ENCODE peak calls at places on chromosomes 5 and 9, in five cellular contexts. C is IMR-90, I is AG04450, F is heart left ventricle, U is CD14-positive monocyte. Y is an unnamed sample.

GRCh38 chr9:16828335-16829281 is 41.9 kb downstream of the BNC2 start:
- DNase-seq in C (peak), I (no peak), F (peak), U (no peak), Y (peak)

GRCh38 chr5:9653811-9654210 is 23.7 kb upstream of the TAS2R1 start:
- DNase-seq in C (peak), I (peak), F (peak), U (no peak), Y (peak)

GRCh38 chr5:69007726-69008368 is 86.0 kb upstream of the SLC30A5 start:
- DNase-seq in C (peak), I (no peak), F (peak), U (no peak), Y (no peak)

GRCh38 chr5:143980506-143980905 is 168.5 kb downstream of the HMHB1 start:
- DNase-seq in C (no peak), I (no peak), F (no peak), U (no peak), Y (no peak)

GRCh38 chr9:128257086-128257825 is 18.6 kb downstream of the GOLGA2 start:
- DNase-seq in C (no peak), I (no peak), F (no peak), U (no peak), Y (no peak)

GRCh38 chr5:6632324-6632930 is 417 bp downstream of the NSUN2 start:
- DNase-seq in C (no peak), I (no peak), F (no peak), U (no peak), Y (no peak)

GRCh38 chr9:96141666-96142065 is 160.3 kb downstream of the HSD17B3 start:
- DNase-seq in C (peak), I (no peak), F (no peak), U (peak), Y (no peak)

GRCh38 chr9:129851821-129852220 is 16.6 kb downstream of the USP20 start:
- DNase-seq in C (no peak), I (no peak), F (no peak), U (no peak), Y (no peak)

GRCh38 chr5:10505517-10506095 is 58.3 kb upstream of the ANKRD33B start:
- DNase-seq in C (no peak), I (no peak), F (no peak), U (no peak), Y (no peak)

GRCh38 chr9:101999441-101999840 is 261.0 kb upstream of the GRIN3A start:
- DNase-seq in C (no peak), I (no peak), F (no peak), U (no peak), Y (no peak)

GRCh38 chr5:31407921-31408714 is 123.8 kb downstream of the DROSHA start:
- DNase-seq in C (peak), I (no peak), F (no peak), U (no peak), Y (peak)

GRCh38 chr5:156411131-156411727 is 84.3 kb downstream of the SGCD start:
- DNase-seq in C (peak), I (peak), F (no peak), U (no peak), Y (no peak)

GRCh38 chr5:40906351-40906751 is 2.9 kb upstream of the C7 start:
- DNase-seq in C (peak), I (no peak), F (no peak), U (no peak), Y (no peak)

DNA sequence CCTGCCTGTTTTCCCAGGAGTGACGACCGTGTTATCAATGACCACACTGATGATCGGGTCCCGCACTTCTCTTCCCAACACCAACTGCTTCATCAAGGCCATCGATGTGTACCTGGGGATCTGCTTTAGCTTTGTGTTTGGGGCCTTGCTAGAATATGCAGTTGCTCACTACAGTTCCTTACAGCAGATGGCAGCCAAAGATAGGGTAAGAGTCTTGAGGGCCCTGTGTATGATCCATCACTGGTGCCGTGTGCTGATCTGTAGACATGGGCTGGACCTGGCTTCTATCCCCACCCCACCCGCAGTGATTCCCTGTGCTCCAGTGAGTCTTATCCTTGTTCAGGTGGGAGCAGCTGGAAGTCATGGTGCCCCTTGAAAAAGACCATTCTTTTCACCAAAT is 26.0 kb downstream of the GABRP start:
- DNase-seq in C (peak), I (peak), F (no peak), U (no peak), Y (no peak)
- TF ChIP-seq CTCF in C (peak), I (peak), F (peak), U (no peak), Y (peak)

GRCh38 chr5:38846379-38846967 is 661 bp downstream of the OSMR start:
- DNase-seq in C (peak), I (no peak), F (no peak), U (no peak), Y (no peak)

GRCh38 chr5:38847549-38848341 is 1.9 kb downstream of the OSMR start:
- DNase-seq in C (peak), I (no peak), F (no peak), U (no peak), Y (no peak)

GRCh38 chr5:38843665-38844064 is 2.1 kb upstream of the OSMR start:
- DNase-seq in C (no peak), I (no peak), F (no peak), U (no peak), Y (no peak)

GRCh38 chr5:38848637-38849036 is 2.8 kb downstream of the OSMR start:
- DNase-seq in C (no peak), I (no peak), F (no peak), U (no peak), Y (no peak)

DNA sequence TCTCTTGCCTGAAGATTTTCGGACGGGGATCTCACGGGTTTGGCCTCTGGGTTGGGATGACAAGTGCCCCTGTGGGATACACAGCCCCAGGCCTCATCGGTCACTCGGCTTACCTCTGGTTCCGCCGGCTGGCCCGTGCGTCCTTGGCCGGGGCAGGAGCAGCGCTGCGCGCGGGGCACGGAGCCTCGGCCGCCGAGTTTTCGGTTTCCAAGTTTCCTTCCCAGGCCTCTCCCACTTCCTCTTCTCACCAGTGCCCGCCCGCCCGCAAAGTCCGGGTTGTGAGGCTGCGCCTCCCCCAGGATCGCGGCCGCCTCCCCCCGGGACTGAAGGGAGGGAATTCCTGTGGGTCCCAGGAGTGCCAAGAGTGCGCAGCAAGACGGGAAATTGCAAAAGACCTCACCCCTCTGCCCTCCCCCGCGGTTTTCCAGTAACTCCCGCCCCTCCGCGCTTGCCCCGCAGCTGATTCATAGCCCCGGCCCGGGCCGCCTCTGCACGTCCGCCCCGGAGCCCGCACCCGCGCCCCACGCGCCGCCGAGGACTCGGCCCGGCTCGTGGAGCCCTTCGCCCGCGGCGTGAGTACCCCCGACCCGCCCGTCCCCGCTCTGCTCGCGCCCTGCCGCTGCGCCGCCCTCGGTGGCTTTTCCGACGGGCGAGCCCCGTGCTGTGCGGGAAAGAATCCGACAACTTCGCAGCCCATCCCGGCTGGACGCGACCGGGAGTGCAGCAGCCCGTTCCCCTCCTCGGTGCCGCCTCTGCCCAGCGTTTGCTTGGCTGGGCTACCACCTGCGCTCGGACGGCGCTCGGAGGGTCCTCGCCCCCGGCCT is at the start of gene OSMR:
- DNase-seq in C (peak), I (peak), F (peak), U (no peak), Y (peak)
- TF ChIP-seq CTCF in C (no peak), I (no peak), F (peak), U (no peak), Y (peak)

DNA sequence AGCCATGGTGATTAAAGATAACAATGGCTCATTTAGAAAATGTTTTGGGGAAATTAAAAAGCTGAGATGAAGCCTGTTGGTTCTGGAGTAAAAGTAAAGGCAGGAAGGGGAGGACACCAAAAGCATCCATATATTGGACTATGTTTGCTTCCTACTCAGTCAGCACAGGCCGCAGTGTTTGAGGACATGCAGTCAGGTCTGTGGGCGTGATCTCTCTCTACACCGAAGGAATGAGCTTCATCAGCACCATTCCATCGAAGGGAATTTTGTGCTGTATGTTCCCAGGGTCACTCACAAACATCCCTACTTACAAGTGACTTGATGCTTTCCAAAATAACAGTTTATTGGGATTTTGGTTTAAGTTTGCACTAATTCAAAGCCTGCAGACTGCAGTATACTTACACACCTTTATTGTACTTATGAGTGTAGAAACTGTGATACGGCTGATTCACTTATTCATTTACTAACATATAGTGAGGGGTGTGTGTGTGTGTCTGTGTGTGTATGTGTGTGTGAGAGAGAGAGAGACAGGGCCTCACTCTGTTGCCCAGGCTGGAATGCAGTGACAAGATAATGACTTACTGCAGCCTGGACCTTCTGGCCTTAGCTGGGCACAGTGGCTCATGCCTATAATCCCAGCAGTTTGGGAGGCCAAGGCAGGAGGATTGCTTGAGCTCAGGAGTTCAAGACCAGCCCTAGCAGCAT is 13.4 kb upstream of the CDK5RAP2 start:
- DNase-seq in C (no peak), I (no peak), F (no peak), U (no peak), Y (no peak)
- TF ChIP-seq CTCF in C (no peak), I (no peak), F (no peak), U (no peak), Y (no peak)

GRCh38 chr9:69157751-69158466 is 16.2 kb upstream of the TJP2 start:
- DNase-seq in C (peak), I (peak), F (no peak), U (no peak), Y (peak)
- TF ChIP-seq CTCF in C (peak), I (peak), F (peak), U (peak), Y (peak)

DNA sequence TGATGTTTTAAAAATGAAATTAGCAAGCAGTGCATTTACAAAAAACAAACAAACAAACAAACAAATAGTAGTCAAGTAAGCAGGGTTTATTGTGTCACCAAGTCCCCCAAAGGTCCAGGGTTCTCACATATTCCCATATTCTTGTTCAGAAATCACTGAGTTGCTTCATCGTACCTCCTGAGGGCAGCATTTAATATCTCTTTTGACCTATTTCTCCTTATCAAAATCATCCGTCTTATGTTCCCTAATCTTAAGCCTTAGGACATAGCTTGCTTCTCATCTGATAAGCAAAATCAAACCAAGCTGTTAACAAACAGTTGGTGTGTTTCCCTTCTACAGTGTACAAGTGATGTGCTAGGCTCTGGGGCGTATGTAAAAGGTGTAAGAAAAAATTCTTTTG is 109.5 kb upstream of the MAN2A1 start:
- DNase-seq in C (no peak), I (no peak), F (no peak), U (no peak), Y (no peak)
- TF ChIP-seq CTCF in C (no peak), I (no peak), F (no peak), U (no peak), Y (no peak)

GRCh38 chr5:125870271-125870670 is 552.9 kb upstream of the GRAMD2B start:
- DNase-seq in C (peak), I (no peak), F (no peak), U (no peak), Y (no peak)

GRCh38 chr5:125874717-125875116 is 548.5 kb upstream of the GRAMD2B start:
- DNase-seq in C (no peak), I (no peak), F (no peak), U (no peak), Y (no peak)

DNA sequence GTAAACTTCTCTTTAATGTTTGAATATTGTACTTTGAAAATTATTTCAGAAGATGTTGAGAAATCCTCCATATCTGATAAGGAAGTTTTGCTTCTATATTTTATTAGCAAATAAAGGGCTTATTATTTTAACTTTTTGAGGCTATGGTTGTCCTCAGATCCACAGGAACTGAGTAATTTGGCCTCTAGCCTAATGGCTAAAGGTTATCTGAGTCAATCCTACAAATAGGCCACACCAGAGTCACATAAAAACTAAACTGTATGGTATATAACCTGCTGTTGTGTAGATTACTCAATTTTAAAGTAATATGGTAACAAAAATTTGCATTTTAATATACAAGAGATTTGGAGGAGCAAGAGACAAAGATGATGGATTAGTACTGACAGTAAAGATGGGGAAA is 549.2 kb upstream of the GRAMD2B start:
- DNase-seq in C (no peak), I (no peak), F (no peak), U (no peak), Y (no peak)
- TF ChIP-seq CTCF in C (no peak), I (no peak), F (no peak), U (no peak), Y (no peak)

GRCh38 chr9:114910541-114910940 is 19.9 kb downstream of the TNFSF8 start:
- DNase-seq in C (no peak), I (no peak), F (no peak), U (no peak), Y (no peak)
- TF ChIP-seq CTCF in C (no peak), I (no peak), F (no peak), U (no peak), Y (no peak)

DNA sequence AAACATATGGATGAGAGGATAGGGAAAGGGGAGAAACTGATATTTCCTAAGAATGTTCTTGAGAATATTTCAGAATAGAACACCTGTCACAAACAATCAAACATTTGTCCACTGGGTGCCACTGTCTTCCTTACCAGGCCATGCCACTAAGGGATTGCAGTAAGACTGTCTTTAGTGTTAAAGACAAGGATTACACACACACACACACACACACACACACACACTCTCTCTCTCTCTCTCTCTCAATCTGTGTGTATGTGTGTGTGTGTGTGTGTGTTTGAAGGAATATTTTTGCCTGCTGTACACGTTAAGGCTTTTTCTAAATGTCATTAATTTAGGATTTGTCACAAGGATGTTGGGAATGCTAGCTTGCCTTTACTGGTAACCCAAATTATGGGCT is 54.4 kb downstream of the CCDC192 start:
- DNase-seq in C (peak), I (no peak), F (no peak), U (no peak), Y (peak)
- TF ChIP-seq CTCF in C (peak), I (peak), F (peak), U (no peak), Y (peak)

GRCh38 chr5:59829389-59829788 is 64.1 kb downstream of the PDE4D start:
- DNase-seq in C (peak), I (peak), F (no peak), U (no peak), Y (peak)

GRCh38 chr5:59829922-59830321 is 63.6 kb downstream of the PDE4D start:
- DNase-seq in C (no peak), I (no peak), F (no peak), U (no peak), Y (no peak)

GRCh38 chr5:59830801-59831200 is 62.7 kb downstream of the PDE4D start:
- DNase-seq in C (no peak), I (no peak), F (no peak), U (no peak), Y (no peak)

GRCh38 chr5:59828623-59829022 is 64.9 kb downstream of the PDE4D start:
- DNase-seq in C (no peak), I (no peak), F (no peak), U (no peak), Y (no peak)

GRCh38 chr5:59826996-59827395 is 66.5 kb downstream of the PDE4D start:
- DNase-seq in C (no peak), I (no peak), F (no peak), U (no peak), Y (no peak)
- TF ChIP-seq CTCF in C (no peak), I (no peak), F (no peak), U (no peak), Y (no peak)

GRCh38 chr5:123120197-123120596 is 31.2 kb downstream of the PRDM6 start:
- DNase-seq in C (no peak), I (no peak), F (no peak), U (no peak), Y (no peak)
- TF ChIP-seq CTCF in C (peak), I (peak), F (peak), U (no peak), Y (peak)